ENCODE peak calls at places on chromosome 18, in seven cellular contexts. U is cardiac fibroblast; X is prostate gland; W is foreskin fibroblast; O is HFF-Myc; E is NB4; R is CD8-positive, alpha-beta memory T cell. F is an unnamed sample.

GRCh38 chr18:61957801-61958516 is 65.2 kb upstream of the RNF152 start:
- DNase-seq in U (no peak), X (no peak), W (peak; percentile 29), O (no peak), E (no peak), R (no peak), F (no peak)

GRCh38 chr18:5295231-5295920 is at the start of gene ZBTB14:
- DNase-seq in U (peak; percentile 75), X (peak; percentile 50), W (peak; percentile 61), O (no peak), E (peak; percentile 77), R (peak; percentile 59), F (no peak)

GRCh38 chr18:24843123-24843522 is 382.7 kb downstream of the HRH4 start:
- DNase-seq in U (no peak), X (no peak), W (no peak), O (no peak), E (no peak), R (no peak), F (no peak)

GRCh38 chr18:59853380-59853779 is 46.4 kb upstream of the PMAIP1 start:
- DNase-seq in U (no peak), X (no peak), W (no peak), O (no peak), E (no peak), R (no peak), F (no peak)

GRCh38 chr18:55387139-55387984 is 200.6 kb downstream of the TCF4 start:
- DNase-seq in U (peak; percentile 39), X (no peak), W (no peak), O (no peak), E (no peak), R (no peak), F (no peak)

GRCh38 chr18:48300463-48300961 is 108.7 kb downstream of the ZBTB7C start:
- DNase-seq in U (no peak), X (no peak), W (no peak), O (no peak), E (peak; percentile 88), R (no peak), F (no peak)

GRCh38 chr18:70693196-70693595 is 404.4 kb downstream of the SOCS6 start:
- DNase-seq in U (no peak), X (no peak), W (no peak), O (no peak), E (no peak), R (no peak), F (no peak)

GRCh38 chr18:48347756-48348326 is 61.3 kb downstream of the ZBTB7C start:
- DNase-seq in U (no peak), X (no peak), W (no peak), O (no peak), E (no peak), R (no peak), F (no peak)

GRCh38 chr18:32576296-32576916 is 105.7 kb upstream of the GAREM1 start:
- DNase-seq in U (peak; percentile 44), X (no peak), W (no peak), O (no peak), E (peak; percentile 27), R (no peak), F (no peak)

GRCh38 chr18:25557006-25557405 is 205.0 kb upstream of the ZNF521 start:
- DNase-seq in U (no peak), X (no peak), W (peak; percentile 1), O (no peak), E (peak; percentile 2), R (no peak), F (no peak)

GRCh38 chr18:60981651-60982050 is 351.6 kb upstream of the CDH20 start:
- DNase-seq in U (no peak), X (no peak), W (no peak), O (no peak), E (no peak), R (no peak), F (no peak)

GRCh38 chr18:22198163-22198562 is 28.8 kb downstream of the GATA6 start:
- DNase-seq in U (no peak), X (no peak), W (no peak), O (no peak), E (no peak), R (no peak), F (no peak)

GRCh38 chr18:59382388-59382787 is 23.3 kb upstream of the LMAN1 start:
- DNase-seq in U (peak; percentile 13), X (no peak), W (no peak), O (no peak), E (no peak), R (no peak), F (no peak)

GRCh38 chr18:55650363-55650870 is 62.4 kb upstream of the TCF4 start:
- DNase-seq in U (no peak), X (no peak), W (no peak), O (no peak), E (no peak), R (no peak), F (no peak)

GRCh38 chr18:30889582-30890301 is 152.8 kb downstream of the DSC3 start:
- DNase-seq in U (peak; percentile 6), X (no peak), W (no peak), O (no peak), E (peak; percentile 23), R (no peak), F (no peak)

GRCh38 chr18:48580782-48581181 is 42.0 kb downstream of the CTIF start:
- DNase-seq in U (no peak), X (no peak), W (no peak), O (no peak), E (no peak), R (no peak), F (peak; percentile 55)

GRCh38 chr18:63980896-63981454 is 11.1 kb downstream of the SERPINB8 start:
- DNase-seq in U (no peak), X (no peak), W (no peak), O (no peak), E (peak; percentile 78), R (no peak), F (no peak)

GRCh38 chr18:63977040-63977439 is 7.2 kb downstream of the SERPINB8 start:
- DNase-seq in U (no peak), X (no peak), W (no peak), O (no peak), E (no peak), R (no peak), F (no peak)

GRCh38 chr18:63980027-63980426 is 10.1 kb downstream of the SERPINB8 start:
- DNase-seq in U (no peak), X (no peak), W (no peak), O (no peak), E (no peak), R (no peak), F (no peak)

GRCh38 chr18:63981719-63982118 is 11.8 kb downstream of the SERPINB8 start:
- DNase-seq in U (no peak), X (no peak), W (no peak), O (no peak), E (no peak), R (no peak), F (no peak)

GRCh38 chr18:63979409-63979908 is 9.6 kb downstream of the SERPINB8 start:
- DNase-seq in U (peak; percentile 84), X (peak; percentile 65), W (peak; percentile 44), O (peak; percentile 52), E (peak; percentile 75), R (peak; percentile 21), F (no peak)
- H3K4me3 ChIP-seq in U (peak overlapping the region; percentile 11), X (no peak overlapping the region), W (peak overlapping the region; percentile 59), O (no peak overlapping the region), E (no peak overlapping the region), R (no peak overlapping the region), F (peak overlapping the region; percentile 54)

GRCh38 chr18:9474103-9474982 is 970 bp upstream of the RALBP1 start:
- DNase-seq in U (peak; percentile 89), X (peak; percentile 83), W (peak; percentile 72), O (no peak), E (no peak), R (no peak), F (no peak)

GRCh38 chr18:9475643-9476580 is 599 bp downstream of the RALBP1 start:
- DNase-seq in U (peak; percentile 60), X (peak; percentile 38), W (peak; percentile 38), O (no peak), E (peak; percentile 82), R (peak; percentile 65), F (no peak)

GRCh38 chr18:9478545-9478944 is 3.2 kb downstream of the RALBP1 start:
- DNase-seq in U (no peak), X (no peak), W (no peak), O (no peak), E (no peak), R (no peak), F (no peak)

GRCh38 chr18:9474983-9475642 is at the start of gene RALBP1:
- DNase-seq in U (peak; percentile 100), X (peak; percentile 99), W (peak; percentile 100), O (peak; percentile 97), E (peak; percentile 99), R (peak; percentile 98), F (peak; percentile 94)

DNA sequence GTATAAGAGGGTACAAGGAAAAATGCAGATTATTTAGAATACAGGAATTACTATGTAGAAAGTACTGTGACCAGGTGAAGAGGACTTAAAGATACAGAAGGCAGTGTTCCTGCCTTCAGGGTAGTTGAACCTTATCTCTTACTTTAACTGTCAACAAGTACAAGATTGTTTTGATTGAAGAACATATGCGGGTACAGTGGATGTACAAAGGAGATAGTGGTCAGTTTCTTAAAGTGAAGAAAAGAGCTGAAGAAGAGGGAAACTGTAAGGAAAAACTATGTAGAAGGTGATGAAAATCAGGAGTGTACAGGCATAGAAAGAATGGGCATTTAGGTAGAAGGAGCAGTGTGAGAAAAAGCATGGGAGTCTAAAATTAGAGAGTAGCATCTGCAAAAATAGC is 2.2 kb downstream of the RALBP1 start:
- DNase-seq in U (no peak), X (no peak), W (no peak), O (no peak), E (no peak), R (no peak), F (no peak)
- H3K4me3 ChIP-seq in U (no peak overlapping the region), X (no peak overlapping the region), W (peak overlapping the region; percentile 11), O (no peak overlapping the region), E (peak overlapping the region; percentile 96), R (no peak overlapping the region), F (no peak overlapping the region)

GRCh38 chr18:75211002-75211621 is 515 bp downstream of the TSHZ1 start:
- DNase-seq in U (peak; percentile 34), X (no peak), W (no peak), O (no peak), E (peak; percentile 54), R (peak; percentile 16), F (no peak)

GRCh38 chr18:75212626-75213110 is 2.1 kb downstream of the TSHZ1 start:
- DNase-seq in U (no peak), X (no peak), W (no peak), O (no peak), E (no peak), R (no peak), F (no peak)

GRCh38 chr18:75210274-75211001 is at the start of gene TSHZ1:
- DNase-seq in U (peak; percentile 87), X (peak; percentile 86), W (peak; percentile 87), O (peak; percentile 96), E (peak; percentile 90), R (peak; percentile 51), F (no peak)

GRCh38 chr18:75213610-75214009 is 3.0 kb downstream of the TSHZ1 start:
- DNase-seq in U (peak; percentile 32), X (no peak), W (peak; percentile 66), O (peak; percentile 83), E (no peak), R (no peak), F (no peak)

GRCh38 chr18:75211721-75212625 is 1.4 kb downstream of the TSHZ1 start:
- DNase-seq in U (peak; percentile 49), X (no peak), W (no peak), O (no peak), E (peak; percentile 76), R (peak; percentile 22), F (no peak)
- H3K4me3 ChIP-seq in U (peak overlapping the region; percentile 85), X (peak overlapping the region; percentile 68), W (peak overlapping the region; percentile 96), O (peak overlapping the region; percentile 81), E (peak overlapping the region; percentile 61), R (peak overlapping the region; percentile 54), F (peak overlapping the region; percentile 63)

GRCh38 chr18:2848879-2849254 is 2.1 kb downstream of the EMILIN2 start:
- DNase-seq in U (no peak), X (no peak), W (no peak), O (no peak), E (no peak), R (no peak), F (no peak)
- H3K4me3 ChIP-seq in U (no peak overlapping the region), X (no peak overlapping the region), W (peak overlapping the region; percentile 78), O (no peak overlapping the region), E (peak overlapping the region; percentile 73), R (no peak overlapping the region), F (peak overlapping the region; percentile 88)

F was measured in SK-N-MC.